ENCODE peak calls at places on chromosome 20, in four cellular contexts. One of them, this sample, is unnamed.
A peak's percentile ranks its signal among the peaks of the same experiment; 100 is the strongest.

GRCh38 chr20:10502098-10502526 is 67.0 kb downstream of the SLX4IP start:
- DNase-seq in GM04504: no peak
- DNase-seq in GOT3: no peak
- DNase-seq in caudate nucleus: no peak
- DNase-seq in this sample: no peak

GRCh38 chr20:54643761-54644160 is 168.4 kb downstream of the DOK5 start:
- DNase-seq in GM04504: peak; percentile 39
- DNase-seq in GOT3: peak; percentile 55
- DNase-seq in caudate nucleus: no peak
- DNase-seq in this sample: peak; percentile 50

GRCh38 chr20:62815066-62815991 is 1.5 kb upstream of the COL9A3 start:
- DNase-seq in GM04504: no peak
- DNase-seq in GOT3: no peak
- DNase-seq in caudate nucleus: no peak
- DNase-seq in this sample: no peak

GRCh38 chr20:58518387-58518786 is 3.2 kb upstream of the APCDD1L start:
- DNase-seq in GM04504: no peak
- DNase-seq in GOT3: no peak
- DNase-seq in caudate nucleus: no peak
- DNase-seq in this sample: no peak

GRCh38 chr20:23664954-23665353 is 23.9 kb downstream of the CST4 start:
- DNase-seq in GM04504: no peak
- DNase-seq in GOT3: no peak
- DNase-seq in caudate nucleus: no peak
- DNase-seq in this sample: no peak

GRCh38 chr20:53827996-53828672 is 234.5 kb upstream of the ZNF217 start:
- DNase-seq in GM04504: peak; percentile 95
- DNase-seq in GOT3: no peak
- DNase-seq in caudate nucleus: no peak
- DNase-seq in this sample: peak; percentile 62

GRCh38 chr20:33981347-33981746 is 12.4 kb upstream of the RALY start:
- DNase-seq in GM04504: no peak
- DNase-seq in GOT3: no peak
- DNase-seq in caudate nucleus: no peak
- DNase-seq in this sample: no peak

GRCh38 chr20:47659904-47660601 is 125.2 kb downstream of the SULF2 start:
- DNase-seq in GM04504: no peak
- DNase-seq in GOT3: no peak
- DNase-seq in caudate nucleus: no peak
- DNase-seq in this sample: no peak

GRCh38 chr20:3730803-3731370 is 1.6 kb upstream of the HSPA12B start:
- DNase-seq in GM04504: no peak
- DNase-seq in GOT3: no peak
- DNase-seq in caudate nucleus: no peak
- DNase-seq in this sample: no peak

GRCh38 chr20:21517566-21518277 is 3.9 kb upstream of the NKX2-2 start:
- DNase-seq in GM04504: no peak
- DNase-seq in GOT3: no peak
- DNase-seq in caudate nucleus: no peak
- DNase-seq in this sample: no peak

GRCh38 chr20:24915440-24915839 is 33.6 kb upstream of the CST7 start:
- DNase-seq in GM04504: no peak
- DNase-seq in GOT3: no peak
- DNase-seq in caudate nucleus: no peak
- DNase-seq in this sample: no peak

GRCh38 chr20:20211988-20212518 is 155.9 kb upstream of the INSM1 start:
- DNase-seq in GM04504: no peak
- DNase-seq in GOT3: no peak
- DNase-seq in caudate nucleus: no peak
- DNase-seq in this sample: no peak

GRCh38 chr20:288956-289692 is 1.4 kb downstream of the C20orf96 start:
- DNase-seq in GM04504: no peak
- DNase-seq in GOT3: no peak
- DNase-seq in caudate nucleus: no peak
- DNase-seq in this sample: no peak

GRCh38 chr20:14687317-14687716 is 349.9 kb upstream of the FLRT3 start:
- DNase-seq in GM04504: no peak
- DNase-seq in GOT3: no peak
- DNase-seq in caudate nucleus: no peak
- DNase-seq in this sample: no peak

GRCh38 chr20:49278817-49279676 is 1.2 kb upstream of the ZNFX1 start:
- DNase-seq in GM04504: no peak
- DNase-seq in GOT3: no peak
- DNase-seq in caudate nucleus: no peak
- DNase-seq in this sample: no peak

GRCh38 chr20:47024461-47024937 is 129.9 kb downstream of the EYA2 start:
- DNase-seq in GM04504: peak; percentile 38
- DNase-seq in GOT3: no peak
- DNase-seq in caudate nucleus: no peak
- DNase-seq in this sample: no peak

GRCh38 chr20:43942661-43943285 is 28.1 kb downstream of the TOX2 start:
- DNase-seq in GM04504: peak; percentile 60
- DNase-seq in GOT3: no peak
- DNase-seq in caudate nucleus: no peak
- DNase-seq in this sample: no peak

GRCh38 chr20:58308680-58309527 is 611 bp upstream of the RAB22A start:
- DNase-seq in GM04504: no peak
- DNase-seq in GOT3: no peak
- DNase-seq in caudate nucleus: peak; percentile 15
- DNase-seq in this sample: no peak

GRCh38 chr20:33139467-33139866 is 28.5 kb upstream of the BPIFA2 start:
- DNase-seq in GM04504: no peak
- DNase-seq in GOT3: no peak
- DNase-seq in caudate nucleus: no peak
- DNase-seq in this sample: no peak

GRCh38 chr20:997486-997885 is 4.6 kb downstream of the RSPO4 start:
- DNase-seq in GM04504: no peak
- DNase-seq in GOT3: no peak
- DNase-seq in caudate nucleus: no peak
- DNase-seq in this sample: no peak

GRCh38 chr20:49045440-49046086 is 549 bp upstream of the CSE1L start:
- DNase-seq in GM04504: no peak
- DNase-seq in GOT3: no peak
- DNase-seq in caudate nucleus: no peak
- DNase-seq in this sample: no peak

GRCh38 chr20:35604444-35604750 is 11.2 kb upstream of the SPAG4 start:
- DNase-seq in GM04504: no peak
- DNase-seq in GOT3: no peak
- DNase-seq in caudate nucleus: no peak
- DNase-seq in this sample: no peak

GRCh38 chr20:38242848-38243449 is 17.6 kb downstream of the KIAA1755 start:
- DNase-seq in GM04504: no peak
- DNase-seq in GOT3: no peak
- DNase-seq in caudate nucleus: no peak
- DNase-seq in this sample: no peak

GRCh38 chr20:33568378-33569289 is 78.7 kb downstream of the CBFA2T2 start:
- DNase-seq in GM04504: no peak
- DNase-seq in GOT3: no peak
- DNase-seq in caudate nucleus: peak; percentile 44
- DNase-seq in this sample: no peak

GRCh38 chr20:49234831-49235230 is 15.6 kb downstream of the DDX27 start:
- DNase-seq in GM04504: no peak
- DNase-seq in GOT3: no peak
- DNase-seq in caudate nucleus: no peak
- DNase-seq in this sample: no peak

GRCh38 chr20:12847862-12848261 is 160.9 kb upstream of the SPTLC3 start:
- DNase-seq in GM04504: no peak
- DNase-seq in GOT3: no peak
- DNase-seq in caudate nucleus: no peak
- DNase-seq in this sample: peak; percentile 26

GRCh38 chr20:44967207-44967807 is 995 bp downstream of the STK4 start:
- DNase-seq in GM04504: no peak
- DNase-seq in GOT3: no peak
- DNase-seq in caudate nucleus: no peak
- DNase-seq in this sample: no peak

GRCh38 chr20:63692436-63693078 is 3.9 kb upstream of the TNFRSF6B start:
- DNase-seq in GM04504: peak; percentile 19
- DNase-seq in GOT3: no peak
- DNase-seq in caudate nucleus: no peak
- DNase-seq in this sample: no peak

This sample was measured in epithelial cell of prostate.